ENCODE peak calls at places on chromosome 4, in four cellular contexts. One of them, this sample, is unnamed.

GRCh38 chr4:122700178-122700725 is 32.3 kb upstream of the BBS12 start:
- DNase-seq in psoas muscle: no peak
- DNase-seq in hippocampal formation: no peak
- DNase-seq in NCI-H1105 treated with DMSO at 0.1 percent for 48 hours: no peak
- DNase-seq in this sample: no peak

GRCh38 chr4:103400405-103400804 is 202.3 kb upstream of the CENPE start:
- DNase-seq in NCI-H1105 treated with DMSO at 0.1 percent for 48 hours: no peak
- DNase-seq in psoas muscle: no peak
- DNase-seq in hippocampal formation: no peak
- DNase-seq in this sample: no peak

GRCh38 chr4:183397741-183398297 is 46.6 kb upstream of the CDKN2AIP start:
- DNase-seq in NCI-H1105 treated with DMSO at 0.1 percent for 48 hours: no peak
- DNase-seq in hippocampal formation: no peak
- DNase-seq in psoas muscle: no peak
- DNase-seq in this sample: no peak

GRCh38 chr4:152536545-152537182 is 772 bp upstream of the FBXW7 start:
- DNase-seq in psoas muscle: no peak
- DNase-seq in hippocampal formation: no peak
- DNase-seq in NCI-H1105 treated with DMSO at 0.1 percent for 48 hours: peak; percentile 43
- DNase-seq in this sample: peak; percentile 69

GRCh38 chr4:139786494-139787354 is 121.1 kb downstream of the MGST2 start:
- DNase-seq in hippocampal formation: no peak
- DNase-seq in psoas muscle: no peak
- DNase-seq in NCI-H1105 treated with DMSO at 0.1 percent for 48 hours: no peak
- DNase-seq in this sample: no peak

GRCh38 chr4:148071009-148071408 is 339.1 kb downstream of the ARHGAP10 start:
- DNase-seq in hippocampal formation: no peak
- DNase-seq in psoas muscle: no peak
- DNase-seq in NCI-H1105 treated with DMSO at 0.1 percent for 48 hours: no peak
- DNase-seq in this sample: no peak

GRCh38 chr4:186701273-186701672 is 22.4 kb downstream of the FAT1 start:
- DNase-seq in psoas muscle: no peak
- DNase-seq in hippocampal formation: peak; percentile 20
- DNase-seq in NCI-H1105 treated with DMSO at 0.1 percent for 48 hours: peak; percentile 36
- DNase-seq in this sample: no peak

GRCh38 chr4:6226506-6226905 is 26.2 kb upstream of the JAKMIP1 start:
- DNase-seq in NCI-H1105 treated with DMSO at 0.1 percent for 48 hours: no peak
- DNase-seq in hippocampal formation: no peak
- DNase-seq in psoas muscle: no peak
- DNase-seq in this sample: no peak

GRCh38 chr4:171812377-171813194 is 618 bp upstream of the GALNTL6 start:
- DNase-seq in hippocampal formation: no peak
- DNase-seq in psoas muscle: no peak
- DNase-seq in NCI-H1105 treated with DMSO at 0.1 percent for 48 hours: no peak
- DNase-seq in this sample: no peak

GRCh38 chr4:52876063-52876462 is 13.9 kb downstream of the RASL11B start:
- DNase-seq in hippocampal formation: no peak
- DNase-seq in NCI-H1105 treated with DMSO at 0.1 percent for 48 hours: no peak
- DNase-seq in psoas muscle: no peak
- DNase-seq in this sample: no peak

This sample was measured in GDM1.